ENCODE peak calls at places on chromosome 5, in ten cellular contexts. O, C, E, R, F, D, S, Z, I and H are unnamed samples.

GRCh38 chr5:42858709-42859108 is 47.0 kb upstream of the SELENOP start:
- DNase-seq in O (peak), C (no peak), E (no peak), R (no peak), F (no peak), D (no peak), S (no peak), Z (no peak), I (no peak), H (no peak)

GRCh38 chr5:180852510-180852909 is 8.6 kb downstream of the ZFP62 start:
- DNase-seq in O (no peak), C (no peak), E (no peak), R (no peak), F (no peak), D (no peak), S (no peak), Z (no peak), I (no peak), H (no peak)

GRCh38 chr5:124453221-124454032 is 293.0 kb downstream of the ZNF608 start:
- DNase-seq in O (no peak), C (no peak), E (no peak), R (peak), F (no peak), D (no peak), S (no peak), Z (no peak), I (peak), H (no peak)

GRCh38 chr5:39231705-39232525 is 12.6 kb upstream of the FYB1 start:
- DNase-seq in O (no peak), C (no peak), E (no peak), R (no peak), F (no peak), D (no peak), S (no peak), Z (no peak), I (no peak), H (no peak)

GRCh38 chr5:53482717-53483638 is 2.5 kb downstream of the FST start:
- DNase-seq in O (peak), C (peak), E (peak), R (no peak), F (peak), D (no peak), S (peak), Z (no peak), I (no peak), H (peak)

GRCh38 chr5:124745367-124746251 is 830 bp downstream of the ZNF608 start:
- DNase-seq in O (no peak), C (no peak), E (no peak), R (no peak), F (peak), D (no peak), S (no peak), Z (no peak), I (no peak), H (no peak)

GRCh38 chr5:74391410-74391809 is 249.1 kb downstream of the ENC1 start:
- DNase-seq in O (no peak), C (no peak), E (no peak), R (no peak), F (no peak), D (no peak), S (no peak), Z (no peak), I (no peak), H (no peak)

GRCh38 chr5:127060470-127060985 is 12.8 kb downstream of the C5orf63 start:
- DNase-seq in O (no peak), C (no peak), E (no peak), R (no peak), F (no peak), D (no peak), S (no peak), Z (no peak), I (no peak), H (no peak)

GRCh38 chr5:19531374-19531952 is 456.5 kb downstream of the CDH18 start:
- DNase-seq in O (no peak), C (no peak), E (no peak), R (no peak), F (no peak), D (no peak), S (no peak), Z (no peak), I (no peak), H (no peak)

GRCh38 chr5:175822225-175822624 is 49.2 kb upstream of the CPLX2 start:
- DNase-seq in O (no peak), C (no peak), E (no peak), R (no peak), F (no peak), D (no peak), S (no peak), Z (no peak), I (no peak), H (no peak)

GRCh38 chr5:2522372-2522771 is 229.1 kb downstream of the IRX2 start:
- DNase-seq in O (no peak), C (no peak), E (no peak), R (no peak), F (no peak), D (no peak), S (no peak), Z (no peak), I (no peak), H (no peak)

GRCh38 chr5:169650701-169651331 is 13.7 kb downstream of the DOCK2 start:
- DNase-seq in O (no peak), C (no peak), E (no peak), R (no peak), F (no peak), D (no peak), S (no peak), Z (no peak), I (no peak), H (no peak)

GRCh38 chr5:464843-465590 is 22.0 kb downstream of the EXOC3 start:
- DNase-seq in O (peak), C (no peak), E (peak), R (no peak), F (peak), D (no peak), S (peak), Z (no peak), I (no peak), H (no peak)

GRCh38 chr5:170495796-170496195 is 8.0 kb upstream of the KCNIP1 start:
- DNase-seq in O (no peak), C (no peak), E (no peak), R (no peak), F (no peak), D (no peak), S (no peak), Z (no peak), I (no peak), H (no peak)

GRCh38 chr5:29089591-29090141 is 2051.3 kb upstream of the CDH9 start:
- DNase-seq in O (no peak), C (no peak), E (no peak), R (no peak), F (no peak), D (no peak), S (no peak), Z (no peak), I (no peak), H (no peak)

GRCh38 chr5:178288373-178289368 is 56.1 kb upstream of the PHYKPL start:
- DNase-seq in O (peak), C (no peak), E (peak), R (no peak), F (no peak), D (no peak), S (no peak), Z (no peak), I (no peak), H (no peak)

GRCh38 chr5:119418782-119419101 is 33.6 kb upstream of the HSD17B4 start:
- DNase-seq in O (no peak), C (no peak), E (no peak), R (no peak), F (no peak), D (no peak), S (no peak), Z (no peak), I (no peak), H (no peak)

GRCh38 chr5:107668933-107669542 is 1.7 kb downstream of the EFNA5 start:
- DNase-seq in O (no peak), C (peak), E (no peak), R (no peak), F (peak), D (no peak), S (no peak), Z (no peak), I (no peak), H (no peak)

GRCh38 chr5:168047043-168047668 is 244.3 kb upstream of the WWC1 start:
- DNase-seq in O (no peak), C (no peak), E (no peak), R (no peak), F (peak), D (peak), S (no peak), Z (no peak), I (no peak), H (no peak)

GRCh38 chr5:95283761-95284511 is 958 bp downstream of the MCTP1 start:
- DNase-seq in O (peak), C (peak), E (peak), R (peak), F (peak), D (peak), S (no peak), Z (no peak), I (no peak), H (peak)

GRCh38 chr5:5330723-5331530 is 91.5 kb upstream of the ICE1 start:
- DNase-seq in O (no peak), C (no peak), E (no peak), R (no peak), F (no peak), D (no peak), S (no peak), Z (no peak), I (no peak), H (no peak)

GRCh38 chr5:65366655-65367054 is 115.1 kb downstream of the ADAMTS6 start:
- DNase-seq in O (peak), C (no peak), E (no peak), R (no peak), F (no peak), D (no peak), S (no peak), Z (no peak), I (no peak), H (no peak)

GRCh38 chr5:91151947-91152346 is 231.2 kb downstream of the ARRDC3 start:
- DNase-seq in O (peak), C (no peak), E (no peak), R (no peak), F (no peak), D (no peak), S (no peak), Z (no peak), I (no peak), H (no peak)

GRCh38 chr5:96344678-96345612 is 88.1 kb downstream of the PCSK1 start:
- DNase-seq in O (no peak), C (no peak), E (no peak), R (no peak), F (peak), D (peak), S (no peak), Z (no peak), I (no peak), H (peak)

GRCh38 chr5:126778675-126779403 is 1.9 kb downstream of the LMNB1 start:
- DNase-seq in O (no peak), C (no peak), E (no peak), R (no peak), F (no peak), D (no peak), S (no peak), Z (no peak), I (no peak), H (no peak)

GRCh38 chr5:10634562-10634961 is 70.7 kb downstream of the ANKRD33B start:
- DNase-seq in O (no peak), C (no peak), E (no peak), R (no peak), F (no peak), D (no peak), S (no peak), Z (no peak), I (no peak), H (no peak)

GRCh38 chr5:121429761-121430160 is 421.9 kb upstream of the FTMT start:
- DNase-seq in O (no peak), C (no peak), E (no peak), R (no peak), F (no peak), D (no peak), S (no peak), Z (no peak), I (no peak), H (no peak)